ENCODE peak calls at places on chromosomes 16 and 17, in four cellular contexts. One of them, this sample, is unnamed.

GRCh38 chr17:9120471-9120870 is 99.2 kb downstream of the NTN1 start:
- DNase-seq in T-helper 2 cell: no peak
- DNase-seq in activated T-helper 2 cell treated with anti-CD3 and anti-CD28 coated beads, Interferon-gamma antibody, Interleukin-2, Interleukin-4, amounts not matched to agents 10 μg/mL and 5 μg/mL and 100 μg/mL, durations not matched to agents 14 hours and 24 hours and 36 hours: no peak
- DNase-seq in EL: no peak
- DNase-seq in this sample: no peak

GRCh38 chr16:20868890-20869289 is 31.3 kb downstream of the DCUN1D3 start:
- DNase-seq in T-helper 2 cell: no peak
- DNase-seq in activated T-helper 2 cell treated with anti-CD3 and anti-CD28 coated beads, Interferon-gamma antibody, Interleukin-2, Interleukin-4, amounts not matched to agents 10 μg/mL and 5 μg/mL and 100 μg/mL, durations not matched to agents 14 hours and 24 hours and 36 hours: no peak
- DNase-seq in EL: peak
- DNase-seq in this sample: peak

GRCh38 chr17:7903154-7904103 is 12.7 kb downstream of the RNF227 start:
- DNase-seq in T-helper 2 cell: no peak
- DNase-seq in activated T-helper 2 cell treated with anti-CD3 and anti-CD28 coated beads, Interferon-gamma antibody, Interleukin-2, Interleukin-4, amounts not matched to agents 10 μg/mL and 5 μg/mL and 100 μg/mL, durations not matched to agents 14 hours and 24 hours and 36 hours: no peak
- DNase-seq in EL: no peak
- DNase-seq in this sample: no peak

GRCh38 chr17:48616719-48617514 is 1.8 kb upstream of the HOXB8 start:
- DNase-seq in T-helper 2 cell: no peak
- DNase-seq in activated T-helper 2 cell treated with anti-CD3 and anti-CD28 coated beads, Interferon-gamma antibody, Interleukin-2, Interleukin-4, amounts not matched to agents 10 μg/mL and 5 μg/mL and 100 μg/mL, durations not matched to agents 14 hours and 24 hours and 36 hours: no peak
- DNase-seq in EL: no peak
- DNase-seq in this sample: no peak

GRCh38 chr17:71519285-71519684 is 601.5 kb upstream of the SOX9 start:
- DNase-seq in T-helper 2 cell: no peak
- DNase-seq in activated T-helper 2 cell treated with anti-CD3 and anti-CD28 coated beads, Interferon-gamma antibody, Interleukin-2, Interleukin-4, amounts not matched to agents 10 μg/mL and 5 μg/mL and 100 μg/mL, durations not matched to agents 14 hours and 24 hours and 36 hours: no peak
- DNase-seq in EL: no peak
- DNase-seq in this sample: no peak

GRCh38 chr17:34275881-34276280 is 5.9 kb downstream of the CCL7 start:
- DNase-seq in T-helper 2 cell: no peak
- DNase-seq in activated T-helper 2 cell treated with anti-CD3 and anti-CD28 coated beads, Interferon-gamma antibody, Interleukin-2, Interleukin-4, amounts not matched to agents 10 μg/mL and 5 μg/mL and 100 μg/mL, durations not matched to agents 14 hours and 24 hours and 36 hours: no peak
- DNase-seq in EL: peak
- DNase-seq in this sample: no peak

GRCh38 chr17:61570118-61570517 is 20.9 kb downstream of the NACA2 start:
- DNase-seq in T-helper 2 cell: no peak
- DNase-seq in activated T-helper 2 cell treated with anti-CD3 and anti-CD28 coated beads, Interferon-gamma antibody, Interleukin-2, Interleukin-4, amounts not matched to agents 10 μg/mL and 5 μg/mL and 100 μg/mL, durations not matched to agents 14 hours and 24 hours and 36 hours: no peak
- DNase-seq in EL: peak
- DNase-seq in this sample: no peak

GRCh38 chr16:88067530-88068411 is 116.5 kb downstream of the BANP start:
- DNase-seq in T-helper 2 cell: no peak
- DNase-seq in activated T-helper 2 cell treated with anti-CD3 and anti-CD28 coated beads, Interferon-gamma antibody, Interleukin-2, Interleukin-4, amounts not matched to agents 10 μg/mL and 5 μg/mL and 100 μg/mL, durations not matched to agents 14 hours and 24 hours and 36 hours: no peak
- DNase-seq in EL: no peak
- DNase-seq in this sample: no peak

GRCh38 chr16:72013888-72014538 is 5.5 kb downstream of the DHODH start:
- DNase-seq in T-helper 2 cell: no peak
- DNase-seq in activated T-helper 2 cell treated with anti-CD3 and anti-CD28 coated beads, Interferon-gamma antibody, Interleukin-2, Interleukin-4, amounts not matched to agents 10 μg/mL and 5 μg/mL and 100 μg/mL, durations not matched to agents 14 hours and 24 hours and 36 hours: no peak
- DNase-seq in EL: no peak
- DNase-seq in this sample: no peak

GRCh38 chr17:74452027-74452840 is 14.2 kb upstream of the CD300A start:
- DNase-seq in T-helper 2 cell: no peak
- DNase-seq in activated T-helper 2 cell treated with anti-CD3 and anti-CD28 coated beads, Interferon-gamma antibody, Interleukin-2, Interleukin-4, amounts not matched to agents 10 μg/mL and 5 μg/mL and 100 μg/mL, durations not matched to agents 14 hours and 24 hours and 36 hours: no peak
- DNase-seq in EL: no peak
- DNase-seq in this sample: peak

GRCh38 chr17:71902931-71903506 is 217.8 kb upstream of the SOX9 start:
- DNase-seq in T-helper 2 cell: no peak
- DNase-seq in activated T-helper 2 cell treated with anti-CD3 and anti-CD28 coated beads, Interferon-gamma antibody, Interleukin-2, Interleukin-4, amounts not matched to agents 10 μg/mL and 5 μg/mL and 100 μg/mL, durations not matched to agents 14 hours and 24 hours and 36 hours: no peak
- DNase-seq in EL: peak
- DNase-seq in this sample: no peak

GRCh38 chr17:37842401-37842800 is 81.8 kb upstream of the TBC1D3K start:
- DNase-seq in T-helper 2 cell: no peak
- DNase-seq in activated T-helper 2 cell treated with anti-CD3 and anti-CD28 coated beads, Interferon-gamma antibody, Interleukin-2, Interleukin-4, amounts not matched to agents 10 μg/mL and 5 μg/mL and 100 μg/mL, durations not matched to agents 14 hours and 24 hours and 36 hours: no peak
- DNase-seq in EL: no peak
- DNase-seq in this sample: no peak

GRCh38 chr16:79082955-79083354 is 517.6 kb downstream of the MAF start:
- DNase-seq in T-helper 2 cell: no peak
- DNase-seq in activated T-helper 2 cell treated with anti-CD3 and anti-CD28 coated beads, Interferon-gamma antibody, Interleukin-2, Interleukin-4, amounts not matched to agents 10 μg/mL and 5 μg/mL and 100 μg/mL, durations not matched to agents 14 hours and 24 hours and 36 hours: no peak
- DNase-seq in EL: no peak
- DNase-seq in this sample: no peak

GRCh38 chr16:65634291-65634690 is 512.4 kb upstream of the CDH11 start:
- DNase-seq in T-helper 2 cell: no peak
- DNase-seq in activated T-helper 2 cell treated with anti-CD3 and anti-CD28 coated beads, Interferon-gamma antibody, Interleukin-2, Interleukin-4, amounts not matched to agents 10 μg/mL and 5 μg/mL and 100 μg/mL, durations not matched to agents 14 hours and 24 hours and 36 hours: no peak
- DNase-seq in EL: peak
- DNase-seq in this sample: no peak

GRCh38 chr17:72719206-72719581 is 373.3 kb downstream of the SLC39A11 start:
- DNase-seq in T-helper 2 cell: no peak
- DNase-seq in activated T-helper 2 cell treated with anti-CD3 and anti-CD28 coated beads, Interferon-gamma antibody, Interleukin-2, Interleukin-4, amounts not matched to agents 10 μg/mL and 5 μg/mL and 100 μg/mL, durations not matched to agents 14 hours and 24 hours and 36 hours: no peak
- DNase-seq in EL: no peak
- DNase-seq in this sample: no peak

GRCh38 chr16:3054965-3055733 is 8.8 kb downstream of the MMP25 start:
- DNase-seq in T-helper 2 cell: no peak
- DNase-seq in activated T-helper 2 cell treated with anti-CD3 and anti-CD28 coated beads, Interferon-gamma antibody, Interleukin-2, Interleukin-4, amounts not matched to agents 10 μg/mL and 5 μg/mL and 100 μg/mL, durations not matched to agents 14 hours and 24 hours and 36 hours: peak
- DNase-seq in EL: no peak
- DNase-seq in this sample: no peak

GRCh38 chr17:5553479-5553878 is 30.8 kb downstream of the NLRP1 start:
- DNase-seq in T-helper 2 cell: no peak
- DNase-seq in activated T-helper 2 cell treated with anti-CD3 and anti-CD28 coated beads, Interferon-gamma antibody, Interleukin-2, Interleukin-4, amounts not matched to agents 10 μg/mL and 5 μg/mL and 100 μg/mL, durations not matched to agents 14 hours and 24 hours and 36 hours: no peak
- DNase-seq in EL: no peak
- DNase-seq in this sample: no peak

GRCh38 chr17:49850772-49851386 is 3.0 kb upstream of the TAC4 start:
- DNase-seq in T-helper 2 cell: no peak
- DNase-seq in activated T-helper 2 cell treated with anti-CD3 and anti-CD28 coated beads, Interferon-gamma antibody, Interleukin-2, Interleukin-4, amounts not matched to agents 10 μg/mL and 5 μg/mL and 100 μg/mL, durations not matched to agents 14 hours and 24 hours and 36 hours: no peak
- DNase-seq in EL: peak
- DNase-seq in this sample: no peak

GRCh38 chr17:50139185-50139783 is 9.3 kb upstream of the SAMD14 start:
- DNase-seq in T-helper 2 cell: no peak
- DNase-seq in activated T-helper 2 cell treated with anti-CD3 and anti-CD28 coated beads, Interferon-gamma antibody, Interleukin-2, Interleukin-4, amounts not matched to agents 10 μg/mL and 5 μg/mL and 100 μg/mL, durations not matched to agents 14 hours and 24 hours and 36 hours: no peak
- DNase-seq in EL: no peak
- DNase-seq in this sample: no peak

GRCh38 chr16:7487896-7488295 is 155.3 kb downstream of the RBFOX1 start:
- DNase-seq in T-helper 2 cell: no peak
- DNase-seq in activated T-helper 2 cell treated with anti-CD3 and anti-CD28 coated beads, Interferon-gamma antibody, Interleukin-2, Interleukin-4, amounts not matched to agents 10 μg/mL and 5 μg/mL and 100 μg/mL, durations not matched to agents 14 hours and 24 hours and 36 hours: no peak
- DNase-seq in EL: no peak
- DNase-seq in this sample: no peak

GRCh38 chr17:71427801-71428200 is 693.0 kb upstream of the SOX9 start:
- DNase-seq in T-helper 2 cell: no peak
- DNase-seq in activated T-helper 2 cell treated with anti-CD3 and anti-CD28 coated beads, Interferon-gamma antibody, Interleukin-2, Interleukin-4, amounts not matched to agents 10 μg/mL and 5 μg/mL and 100 μg/mL, durations not matched to agents 14 hours and 24 hours and 36 hours: no peak
- DNase-seq in EL: peak
- DNase-seq in this sample: no peak

GRCh38 chr16:533391-534088 is 6.0 kb downstream of the CAPN15 start:
- DNase-seq in T-helper 2 cell: no peak
- DNase-seq in activated T-helper 2 cell treated with anti-CD3 and anti-CD28 coated beads, Interferon-gamma antibody, Interleukin-2, Interleukin-4, amounts not matched to agents 10 μg/mL and 5 μg/mL and 100 μg/mL, durations not matched to agents 14 hours and 24 hours and 36 hours: no peak
- DNase-seq in EL: no peak
- DNase-seq in this sample: peak

GRCh38 chr17:41101586-41102259 is at the start of gene KRTAP4-16:
- DNase-seq in T-helper 2 cell: no peak
- DNase-seq in activated T-helper 2 cell treated with anti-CD3 and anti-CD28 coated beads, Interferon-gamma antibody, Interleukin-2, Interleukin-4, amounts not matched to agents 10 μg/mL and 5 μg/mL and 100 μg/mL, durations not matched to agents 14 hours and 24 hours and 36 hours: no peak
- DNase-seq in EL: no peak
- DNase-seq in this sample: no peak

GRCh38 chr16:371729-372521 is 1.6 kb upstream of the MRPL28 start:
- DNase-seq in T-helper 2 cell: no peak
- DNase-seq in activated T-helper 2 cell treated with anti-CD3 and anti-CD28 coated beads, Interferon-gamma antibody, Interleukin-2, Interleukin-4, amounts not matched to agents 10 μg/mL and 5 μg/mL and 100 μg/mL, durations not matched to agents 14 hours and 24 hours and 36 hours: no peak
- DNase-seq in EL: no peak
- DNase-seq in this sample: no peak

GRCh38 chr16:66923247-66923851 is 2.0 kb downstream of the RRAD start:
- DNase-seq in T-helper 2 cell: no peak
- DNase-seq in activated T-helper 2 cell treated with anti-CD3 and anti-CD28 coated beads, Interferon-gamma antibody, Interleukin-2, Interleukin-4, amounts not matched to agents 10 μg/mL and 5 μg/mL and 100 μg/mL, durations not matched to agents 14 hours and 24 hours and 36 hours: no peak
- DNase-seq in EL: no peak
- DNase-seq in this sample: no peak

GRCh38 chr17:58587713-58588117 is 73.3 kb upstream of the MTMR4 start:
- DNase-seq in T-helper 2 cell: peak
- DNase-seq in activated T-helper 2 cell treated with anti-CD3 and anti-CD28 coated beads, Interferon-gamma antibody, Interleukin-2, Interleukin-4, amounts not matched to agents 10 μg/mL and 5 μg/mL and 100 μg/mL, durations not matched to agents 14 hours and 24 hours and 36 hours: peak
- DNase-seq in EL: peak
- DNase-seq in this sample: peak

GRCh38 chr17:8153550-8153956 is 1.3 kb upstream of the PER1 start:
- DNase-seq in T-helper 2 cell: no peak
- DNase-seq in activated T-helper 2 cell treated with anti-CD3 and anti-CD28 coated beads, Interferon-gamma antibody, Interleukin-2, Interleukin-4, amounts not matched to agents 10 μg/mL and 5 μg/mL and 100 μg/mL, durations not matched to agents 14 hours and 24 hours and 36 hours: no peak
- DNase-seq in EL: peak
- DNase-seq in this sample: peak

GRCh38 chr16:75559564-75560372 is 3.7 kb upstream of the TMEM231 start:
- DNase-seq in T-helper 2 cell: no peak
- DNase-seq in activated T-helper 2 cell treated with anti-CD3 and anti-CD28 coated beads, Interferon-gamma antibody, Interleukin-2, Interleukin-4, amounts not matched to agents 10 μg/mL and 5 μg/mL and 100 μg/mL, durations not matched to agents 14 hours and 24 hours and 36 hours: no peak
- DNase-seq in EL: peak
- DNase-seq in this sample: no peak

GRCh38 chr17:4594406-4595349 is 10.3 kb downstream of the SMTNL2 start:
- DNase-seq in T-helper 2 cell: no peak
- DNase-seq in activated T-helper 2 cell treated with anti-CD3 and anti-CD28 coated beads, Interferon-gamma antibody, Interleukin-2, Interleukin-4, amounts not matched to agents 10 μg/mL and 5 μg/mL and 100 μg/mL, durations not matched to agents 14 hours and 24 hours and 36 hours: peak
- DNase-seq in EL: no peak
- DNase-seq in this sample: peak

GRCh38 chr17:3738562-3739295 is 15.0 kb downstream of the HASPIN start:
- DNase-seq in T-helper 2 cell: peak
- DNase-seq in activated T-helper 2 cell treated with anti-CD3 and anti-CD28 coated beads, Interferon-gamma antibody, Interleukin-2, Interleukin-4, amounts not matched to agents 10 μg/mL and 5 μg/mL and 100 μg/mL, durations not matched to agents 14 hours and 24 hours and 36 hours: peak
- DNase-seq in EL: no peak
- DNase-seq in this sample: peak

GRCh38 chr16:81752225-81752875 is 26.7 kb upstream of the PLCG2 start:
- DNase-seq in T-helper 2 cell: no peak
- DNase-seq in activated T-helper 2 cell treated with anti-CD3 and anti-CD28 coated beads, Interferon-gamma antibody, Interleukin-2, Interleukin-4, amounts not matched to agents 10 μg/mL and 5 μg/mL and 100 μg/mL, durations not matched to agents 14 hours and 24 hours and 36 hours: no peak
- DNase-seq in EL: peak
- DNase-seq in this sample: peak

GRCh38 chr17:65198653-65199382 is 61.6 kb downstream of the RGS9 start:
- DNase-seq in T-helper 2 cell: no peak
- DNase-seq in activated T-helper 2 cell treated with anti-CD3 and anti-CD28 coated beads, Interferon-gamma antibody, Interleukin-2, Interleukin-4, amounts not matched to agents 10 μg/mL and 5 μg/mL and 100 μg/mL, durations not matched to agents 14 hours and 24 hours and 36 hours: no peak
- DNase-seq in EL: peak
- DNase-seq in this sample: peak

GRCh38 chr16:69485361-69485760 is 60.9 kb downstream of the CYB5B start:
- DNase-seq in T-helper 2 cell: no peak
- DNase-seq in activated T-helper 2 cell treated with anti-CD3 and anti-CD28 coated beads, Interferon-gamma antibody, Interleukin-2, Interleukin-4, amounts not matched to agents 10 μg/mL and 5 μg/mL and 100 μg/mL, durations not matched to agents 14 hours and 24 hours and 36 hours: no peak
- DNase-seq in EL: peak
- DNase-seq in this sample: no peak

GRCh38 chr16:87487361-87487924 is 5.4 kb downstream of the ZCCHC14 start:
- DNase-seq in T-helper 2 cell: peak
- DNase-seq in activated T-helper 2 cell treated with anti-CD3 and anti-CD28 coated beads, Interferon-gamma antibody, Interleukin-2, Interleukin-4, amounts not matched to agents 10 μg/mL and 5 μg/mL and 100 μg/mL, durations not matched to agents 14 hours and 24 hours and 36 hours: no peak
- DNase-seq in EL: no peak
- DNase-seq in this sample: peak

GRCh38 chr17:62101090-62101489 is 36.0 kb upstream of the MED13 start:
- DNase-seq in T-helper 2 cell: no peak
- DNase-seq in activated T-helper 2 cell treated with anti-CD3 and anti-CD28 coated beads, Interferon-gamma antibody, Interleukin-2, Interleukin-4, amounts not matched to agents 10 μg/mL and 5 μg/mL and 100 μg/mL, durations not matched to agents 14 hours and 24 hours and 36 hours: no peak
- DNase-seq in EL: no peak
- DNase-seq in this sample: no peak

GRCh38 chr17:78622491-78623265 is 45.5 kb upstream of the DNAH17 start:
- DNase-seq in T-helper 2 cell: no peak
- DNase-seq in activated T-helper 2 cell treated with anti-CD3 and anti-CD28 coated beads, Interferon-gamma antibody, Interleukin-2, Interleukin-4, amounts not matched to agents 10 μg/mL and 5 μg/mL and 100 μg/mL, durations not matched to agents 14 hours and 24 hours and 36 hours: no peak
- DNase-seq in EL: no peak
- DNase-seq in this sample: no peak

GRCh38 chr16:66379571-66379941 is 13.1 kb downstream of the CDH5 start:
- DNase-seq in T-helper 2 cell: no peak
- DNase-seq in activated T-helper 2 cell treated with anti-CD3 and anti-CD28 coated beads, Interferon-gamma antibody, Interleukin-2, Interleukin-4, amounts not matched to agents 10 μg/mL and 5 μg/mL and 100 μg/mL, durations not matched to agents 14 hours and 24 hours and 36 hours: no peak
- DNase-seq in EL: no peak
- DNase-seq in this sample: no peak

GRCh38 chr16:55759983-55760664 is 72.8 kb downstream of the CES1 start:
- DNase-seq in T-helper 2 cell: no peak
- DNase-seq in activated T-helper 2 cell treated with anti-CD3 and anti-CD28 coated beads, Interferon-gamma antibody, Interleukin-2, Interleukin-4, amounts not matched to agents 10 μg/mL and 5 μg/mL and 100 μg/mL, durations not matched to agents 14 hours and 24 hours and 36 hours: no peak
- DNase-seq in EL: peak
- DNase-seq in this sample: peak

GRCh38 chr17:28416703-28417311 is 10.8 kb upstream of the SLC46A1 start:
- DNase-seq in T-helper 2 cell: peak
- DNase-seq in activated T-helper 2 cell treated with anti-CD3 and anti-CD28 coated beads, Interferon-gamma antibody, Interleukin-2, Interleukin-4, amounts not matched to agents 10 μg/mL and 5 μg/mL and 100 μg/mL, durations not matched to agents 14 hours and 24 hours and 36 hours: peak
- DNase-seq in EL: peak
- DNase-seq in this sample: peak

This sample was measured in small intestine.